ENCODE peak calls at places on chromosomes 16 and 17, in eight cellular contexts. A is A549, Y is IMR-90, T is body of pancreas, Z is sigmoid colon, J is heart left ventricle, K is right lobe of liver, F is GM12878. V is an unnamed sample.

GRCh38 chr17:80605326-80606066 is 60.9 kb downstream of the RPTOR start:
- DNase-seq in Y (peak), J (no peak), K (no peak), Z (no peak), T (no peak), F (peak), A (peak), V (no peak)

GRCh38 chr17:17940451-17940911 is 31.7 kb downstream of the TOM1L2 start:
- DNase-seq in Y (peak), Z (no peak), A (no peak), F (no peak), K (no peak), J (no peak), T (no peak), V (no peak)

GRCh38 chr17:75130632-75131277 is 787 bp downstream of the NT5C start:
- DNase-seq in Y (peak), K (peak), Z (peak), A (peak), F (no peak), T (peak), J (peak), V (no peak)

GRCh38 chr16:82935781-82936180 is 309.0 kb downstream of the CDH13 start:
- DNase-seq in F (no peak), Y (no peak), T (no peak), Z (no peak), J (no peak), K (no peak), A (no peak), V (no peak)

GRCh38 chr17:40158438-40158837 is 18.1 kb downstream of the CASC3 start:
- DNase-seq in Z (no peak), F (no peak), J (no peak), Y (no peak), K (no peak), A (no peak), T (no peak), V (no peak)

GRCh38 chr17:55063857-55064485 is 95.4 kb downstream of the STXBP4 start:
- DNase-seq in J (no peak), K (no peak), Z (no peak), Y (no peak), T (no peak), F (no peak), A (no peak), V (no peak)

GRCh38 chr17:75159196-75160031 is 5.1 kb upstream of the JPT1 start:
- DNase-seq in Y (peak), J (no peak), T (no peak), Z (no peak), K (no peak), A (no peak), F (no peak), V (no peak)

GRCh38 chr17:72724375-72724774 is 368.1 kb downstream of the SLC39A11 start:
- DNase-seq in K (no peak), Z (no peak), J (no peak), F (no peak), T (no peak), A (no peak), Y (peak), V (no peak)

GRCh38 chr17:42040818-42041217 is 9.6 kb downstream of the C17orf113 start:
- DNase-seq in Z (no peak), F (no peak), A (no peak), J (no peak), Y (no peak), T (no peak), K (no peak), V (no peak)

GRCh38 chr16:566475-567361 is at the start of gene NHLRC4:
- DNase-seq in Z (peak), A (no peak), J (peak), K (no peak), F (no peak), Y (peak), T (peak), V (peak)

GRCh38 chr16:86951831-86952598 is 365.2 kb downstream of the C16orf95 start:
- DNase-seq in T (peak), Z (no peak), K (no peak), F (no peak), J (peak), Y (peak), A (peak), V (peak)

GRCh38 chr16:69396187-69397061 is 10.6 kb upstream of the TERF2 start:
- DNase-seq in J (no peak), A (peak), F (peak), K (peak), Y (peak), Z (peak), T (peak), V (peak)

GRCh38 chr17:19596869-19597268 is 51.7 kb upstream of the ALDH3A2 start:
- DNase-seq in J (no peak), K (no peak), A (no peak), T (no peak), Z (no peak), F (no peak), Y (no peak), V (peak)

GRCh38 chr17:1966274-1967086 is 58.7 kb downstream of the RTN4RL1 start:
- DNase-seq in K (no peak), J (no peak), Z (no peak), A (no peak), F (no peak), T (no peak), Y (no peak), V (no peak)

GRCh38 chr16:81446318-81447275 is 2.0 kb downstream of the CMIP start:
- DNase-seq in T (peak), F (no peak), Z (no peak), Y (peak), J (no peak), A (peak), K (peak), V (peak)

GRCh38 chr16:87525352-87525751 is 32.5 kb upstream of the ZCCHC14 start:
- DNase-seq in T (no peak), F (no peak), Y (no peak), K (no peak), Z (no peak), J (no peak), A (no peak), V (no peak)

GRCh38 chr17:45096141-45096540 is 35.0 kb downstream of the NMT1 start:
- DNase-seq in Z (no peak), Y (peak), J (no peak), K (no peak), F (no peak), A (peak), T (no peak), V (no peak)

GRCh38 chr16:82194076-82194475 is 24.1 kb upstream of the MPHOSPH6 start:
- DNase-seq in K (no peak), J (no peak), Z (no peak), A (no peak), Y (no peak), T (no peak), F (no peak), V (no peak)

GRCh38 chr17:17855976-17856375 is 19.2 kb upstream of the SREBF1 start:
- DNase-seq in J (no peak), Z (no peak), A (no peak), Y (no peak), T (no peak), F (no peak), K (no peak), V (no peak)

GRCh38 chr17:29835438-29836351 is 94.3 kb downstream of the SSH2 start:
- DNase-seq in K (no peak), T (no peak), Z (no peak), J (no peak), Y (peak), A (no peak), F (no peak), V (no peak)

GRCh38 chr17:52673791-52674190 is 515.3 kb upstream of the CA10 start:
- DNase-seq in Y (no peak), F (no peak), K (no peak), J (no peak), A (no peak), Z (no peak), T (no peak), V (no peak)

GRCh38 chr17:77817953-77818352 is 140.6 kb upstream of the TNRC6C start:
- DNase-seq in J (peak), Y (no peak), T (no peak), F (no peak), Z (no peak), K (no peak), A (no peak), V (no peak)

GRCh38 chr16:66459878-66460277 is 32.8 kb downstream of the BEAN1 start:
- DNase-seq in K (no peak), J (no peak), Y (no peak), F (no peak), Z (peak), T (no peak), A (no peak), V (peak)

GRCh38 chr17:43169561-43170139 is 1.4 kb upstream of the NBR1 start:
- DNase-seq in Y (peak), T (peak), K (peak), J (no peak), Z (peak), F (no peak), A (peak), V (peak)

GRCh38 chr17:46916211-46916610 is 6.7 kb upstream of the GOSR2 start:
- DNase-seq in K (no peak), Y (peak), F (no peak), J (no peak), Z (no peak), T (no peak), A (no peak), V (no peak)

GRCh38 chr17:42783778-42784138 is 3.3 kb downstream of the WNK4 start:
- DNase-seq in F (no peak), K (no peak), J (no peak), A (no peak), Y (no peak), Z (no peak), T (no peak), V (no peak)

GRCh38 chr17:62782730-62783260 is 25.3 kb downstream of the MARCHF10 start:
- DNase-seq in K (no peak), F (no peak), Y (no peak), Z (no peak), A (no peak), J (no peak), T (no peak), V (no peak)

GRCh38 chr16:15575293-15576049 is 67.5 kb downstream of the MARF1 start:
- DNase-seq in K (no peak), J (no peak), T (no peak), Z (no peak), A (no peak), Y (no peak), F (no peak), V (no peak)

GRCh38 chr17:2844386-2844785 is 48.1 kb downstream of the RAP1GAP2 start:
- DNase-seq in T (peak), Y (peak), K (no peak), F (no peak), J (no peak), Z (no peak), A (peak), V (no peak)

GRCh38 chr17:4249452-4250029 is 14.2 kb downstream of the ANKFY1 start:
- DNase-seq in J (no peak), K (no peak), Z (no peak), T (no peak), A (peak), Y (peak), F (no peak), V (no peak)

GRCh38 chr17:53032861-53033271 is 789.9 kb upstream of the KIF2B start:
- DNase-seq in Z (no peak), A (no peak), J (no peak), T (peak), Y (peak), K (no peak), F (no peak), V (no peak)

GRCh38 chr16:89476811-89477261 is 13.5 kb downstream of the ANKRD11 start:
- DNase-seq in Y (no peak), J (no peak), A (no peak), K (no peak), Z (no peak), F (peak), T (no peak), V (no peak)

GRCh38 chr17:28371245-28372202 is at the start of gene SARM1:
- DNase-seq in Y (peak), F (peak), A (peak), T (peak), K (peak), Z (peak), J (peak), V (peak)
- TF ChIP-seq POLR2A in Y (no peak), F (peak), A (peak), T (peak), K (no peak), Z (no peak), J (peak), V (no peak)

DNA sequence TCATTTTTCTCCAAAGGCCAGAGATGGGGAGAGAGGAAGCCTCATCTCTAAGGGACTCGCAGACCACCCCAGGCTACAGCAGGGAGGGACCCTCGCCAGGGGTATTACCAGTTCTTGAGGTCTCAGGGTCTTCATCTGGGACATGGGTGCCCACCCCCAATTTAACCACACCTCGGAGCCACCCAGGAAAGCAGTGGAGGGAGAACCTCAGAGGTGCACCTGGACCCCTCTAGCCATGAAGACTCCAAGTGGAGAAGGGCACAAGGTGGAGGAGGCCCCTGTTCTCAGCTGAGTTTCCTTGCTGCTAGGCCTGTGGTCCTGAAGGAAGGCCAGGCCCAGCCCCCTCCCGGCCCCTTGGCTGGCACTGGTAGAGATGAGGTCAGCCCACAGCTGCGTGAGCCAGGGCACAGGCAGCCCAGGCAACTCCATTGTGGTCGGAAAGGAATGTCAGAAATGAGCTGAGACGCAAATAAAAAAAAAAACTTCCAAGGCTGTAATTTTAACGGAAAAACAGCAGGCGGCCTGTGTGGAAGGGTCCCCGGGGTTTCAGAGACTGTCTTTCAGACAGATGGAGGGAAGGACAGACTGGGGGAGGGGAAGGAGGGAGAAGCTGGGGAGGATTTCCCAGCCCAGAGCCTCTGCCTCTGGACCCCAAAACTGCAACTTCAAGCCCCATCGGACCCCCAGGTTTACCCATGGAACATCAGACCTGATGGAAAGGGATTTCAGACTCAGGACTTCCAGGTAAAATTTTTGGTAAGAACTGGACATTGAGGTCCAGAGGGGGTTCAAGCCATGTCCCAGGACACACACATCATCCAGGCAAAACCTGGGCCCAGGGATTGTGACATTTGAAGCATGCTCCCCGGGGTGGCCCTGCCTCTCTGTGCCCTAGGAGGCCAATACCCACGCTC is 25.5 kb upstream of the MRPS23 start:
- DNase-seq in Z (peak), Y (peak), J (peak), K (no peak), A (peak), F (no peak), T (peak), V (peak)
- TF ChIP-seq CTCF in Z (peak), Y (peak), J (peak), K (peak), A (peak), F (no peak), T (peak), V (no peak)

GRCh38 chr17:65173951-65174683 is 36.9 kb downstream of the RGS9 start:
- DNase-seq in Z (no peak), Y (no peak), A (no peak), K (no peak), J (no peak), F (no peak), T (no peak), V (no peak)
- H3K4me3 ChIP-seq in Z (no peak), Y (no peak), A (no peak), K (no peak), J (no peak), F (no peak), T (no peak), V (no peak)

GRCh38 chr17:76805319-76805718 is 62.9 kb upstream of the MGAT5B start:
- DNase-seq in J (no peak), K (no peak), F (no peak), Z (no peak), A (no peak), Y (peak), T (no peak), V (no peak)

GRCh38 chr17:76812248-76812647 is 56.0 kb upstream of the MGAT5B start:
- DNase-seq in F (no peak), A (no peak), Z (no peak), J (no peak), K (no peak), T (no peak), Y (no peak), V (no peak)

GRCh38 chr17:76811028-76811427 is 57.2 kb upstream of the MGAT5B start:
- DNase-seq in J (no peak), A (no peak), Y (no peak), F (no peak), T (no peak), Z (no peak), K (no peak), V (no peak)

GRCh38 chr17:76811834-76812233 is 56.4 kb upstream of the MGAT5B start:
- DNase-seq in K (no peak), A (no peak), Z (no peak), J (no peak), T (no peak), Y (no peak), F (no peak), V (no peak)

GRCh38 chr17:76808326-76808725 is 59.9 kb upstream of the MGAT5B start:
- DNase-seq in A (no peak), F (no peak), Y (no peak), T (no peak), J (no peak), Z (no peak), K (no peak), V (no peak)
- TF ChIP-seq POLR2A in A (no peak), F (no peak), Y (no peak), T (no peak), J (no peak), Z (no peak), K (no peak), V (no peak)

GRCh38 chr16:67934306-67935095 is 2.1 kb downstream of the PSMB10 start:
- DNase-seq in Z (no peak), K (no peak), T (no peak), F (no peak), J (no peak), A (no peak), Y (no peak), V (no peak)

GRCh38 chr16:67936876-67937605 is 391 bp upstream of the PSMB10 start:
- DNase-seq in K (no peak), Z (no peak), J (no peak), T (peak), Y (no peak), A (peak), F (peak), V (no peak)

GRCh38 chr16:67935402-67936123 is 1.1 kb downstream of the PSMB10 start:
- DNase-seq in K (peak), J (peak), F (peak), T (peak), Z (peak), Y (peak), A (peak), V (peak)

GRCh38 chr16:67935096-67935401 is 1.6 kb downstream of the PSMB10 start:
- DNase-seq in K (no peak), Z (no peak), F (no peak), J (no peak), A (no peak), T (no peak), Y (no peak), V (no peak)

DNA sequence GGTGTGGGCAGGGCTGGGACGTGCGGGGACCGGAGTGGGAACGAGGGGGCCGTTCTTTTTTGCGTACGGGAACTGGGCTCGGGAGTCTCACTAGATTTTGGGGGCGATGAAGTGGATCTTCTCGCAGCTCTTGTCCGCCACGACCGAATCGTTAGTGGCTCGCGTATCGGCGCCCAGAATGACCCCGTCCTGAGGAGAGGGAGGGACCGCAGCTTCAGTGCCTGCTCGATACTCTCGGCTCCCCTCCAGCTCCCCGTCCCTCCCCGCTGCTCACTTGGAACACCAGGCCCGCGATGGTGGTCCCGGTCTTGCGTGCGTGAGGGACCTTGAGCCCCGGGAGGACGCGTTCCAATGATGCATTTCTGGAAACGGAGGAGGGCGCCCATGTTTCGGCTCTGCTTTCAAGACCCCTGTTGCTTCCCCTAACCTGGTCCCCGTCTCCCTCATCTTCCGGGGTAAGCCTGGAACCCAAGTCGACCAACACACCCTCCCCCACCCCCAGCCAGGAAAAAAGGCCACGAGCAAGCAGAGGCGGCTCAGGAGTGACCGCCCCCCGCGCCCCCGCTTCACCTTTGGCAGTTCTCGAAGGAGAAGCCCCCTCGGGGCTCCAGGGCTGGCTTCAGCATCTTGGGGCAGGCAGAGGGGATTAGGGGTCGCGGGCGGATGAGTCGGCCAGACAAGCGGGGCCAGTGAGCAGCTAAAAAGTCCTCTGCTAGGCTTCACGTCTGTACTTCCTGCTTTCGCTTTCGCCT is at the start of gene PSMB10:
- DNase-seq in Y (peak), K (peak), A (peak), F (no peak), T (no peak), Z (peak), J (peak), V (peak)
- TF ChIP-seq CTCF in Y (no peak), K (no peak), A (no peak), F (peak), T (no peak), Z (no peak), J (no peak), V (no peak)